ENCODE peak calls at places on chromosomes 16 and 17, in five cellular contexts. X is lung; A is dorsolateral prefrontal cortex; U is stimulated activated CD8-positive, alpha-beta memory T cell treated with anti-CD3 and anti-CD28 coated beads, Interleukin-7, amount 100 ng/mL, for 24 hours; O is stimulated activated CD4-positive, alpha-beta T cell treated with anti-CD3 and anti-CD28 coated beads, Interleukin-15, amount 100 ng/mL, for 48 hours. C is an unnamed sample.

GRCh38 chr17:74467221-74467951 is 952 bp downstream of the CD300A start:
- DNase-seq in O (no peak), A (no peak), X (no peak), U (no peak), C (no peak)

GRCh38 chr17:29038511-29039300 is 4.2 kb upstream of the PIPOX start:
- DNase-seq in A (no peak), U (no peak), O (no peak), X (no peak), C (no peak)

GRCh38 chr17:40015998-40016691 is 905 bp downstream of the CSF3 start:
- DNase-seq in X (no peak), O (no peak), U (no peak), A (no peak), C (no peak)

GRCh38 chr17:16081507-16082087 is 82.0 kb downstream of the TTC19 start:
- DNase-seq in A (no peak), U (no peak), X (no peak), O (no peak), C (no peak)

GRCh38 chr16:51932317-51932716 is 614.6 kb downstream of the TOX3 start:
- DNase-seq in X (no peak), A (no peak), O (no peak), U (no peak), C (no peak)

GRCh38 chr16:30010817-30011504 is at the start of gene DOC2A:
- DNase-seq in O (no peak), A (no peak), U (no peak), X (no peak), C (no peak)

GRCh38 chr17:32264140-32264799 is 1.4 kb upstream of the RHBDL3 start:
- DNase-seq in X (no peak), U (no peak), A (no peak), O (no peak), C (no peak)

GRCh38 chr16:89506791-89507191 is 1.4 kb upstream of the SPG7 start:
- DNase-seq in U (no peak), O (no peak), X (no peak), A (no peak), C (no peak)

GRCh38 chr17:75036643-75037268 is 10.0 kb downstream of the ATP5PD start:
- DNase-seq in U (no peak), O (peak), X (peak), A (peak), C (no peak)